ENCODE peak calls at places on chromosomes 1 and 21, in eight cellular contexts. B is kidney epithelial cell, X is adrenal gland, T is gastrocnemius medialis, V is upper lobe of right lung, J is lower lobe of right lung, U is esophagus muscularis mucosa, G is uterus. S is an unnamed sample. For H3K36me3, the result is how much of the 10 kb centered on the place peaks cover.

GRCh38 chr21:30234643-30235042 is 18.7 kb upstream of the CLDN8 start:
- DNase-seq in U (no peak), G (no peak), V (no peak), T (no peak), B (no peak), J (no peak), X (no peak), S (no peak)

GRCh38 chr1:178267646-178268094 is 173.8 kb downstream of the RASAL2 start:
- DNase-seq in B (peak), X (no peak), V (no peak), T (no peak), J (no peak), U (no peak), G (no peak), S (no peak)

GRCh38 chr21:46127239-46128105 is 27.9 kb downstream of the FTCD start:
- DNase-seq in T (no peak), V (peak), G (peak), X (no peak), J (peak), U (no peak), B (no peak), S (no peak)

GRCh38 chr1:71780681-71781080 is 501.7 kb downstream of the NEGR1 start:
- DNase-seq in X (no peak), T (no peak), G (no peak), B (no peak), V (no peak), J (no peak), U (no peak), S (no peak)

GRCh38 chr1:119652587-119652986 is 4.5 kb upstream of the ZNF697 start:
- DNase-seq in G (no peak), V (no peak), B (no peak), J (no peak), U (no peak), T (no peak), X (no peak), S (no peak)

GRCh38 chr1:235077571-235078479 is 50.8 kb downstream of the TOMM20 start:
- DNase-seq in J (peak), B (no peak), V (no peak), G (no peak), X (no peak), T (no peak), U (no peak), S (no peak)

GRCh38 chr1:173042806-173043205 is 7.9 kb downstream of the TNFSF18 start:
- DNase-seq in G (no peak), U (no peak), J (no peak), T (no peak), V (no peak), B (no peak), X (no peak), S (no peak)

GRCh38 chr1:3577711-3578432 is 33.4 kb downstream of the MEGF6 start:
- DNase-seq in U (no peak), V (no peak), X (no peak), T (no peak), J (no peak), G (no peak), B (no peak), S (no peak)

GRCh38 chr1:172452536-172453159 is 8.8 kb upstream of the PIGC start:
- DNase-seq in G (no peak), X (no peak), J (no peak), U (no peak), B (no peak), V (no peak), T (no peak), S (no peak)

GRCh38 chr1:209673631-209674417 is 1.4 kb upstream of the G0S2 start:
- DNase-seq in X (peak), V (no peak), B (no peak), T (peak), U (no peak), G (no peak), J (no peak), S (no peak)

GRCh38 chr1:91583326-91583755 is 82.7 kb downstream of the CDC7 start:
- DNase-seq in G (no peak), J (no peak), B (peak), T (no peak), U (peak), V (no peak), X (no peak), S (peak)

GRCh38 chr1:68346192-68346808 is 103.5 kb downstream of the RPE65 start:
- DNase-seq in T (no peak), X (no peak), V (no peak), J (no peak), G (no peak), B (no peak), U (no peak), S (no peak)

GRCh38 chr1:215076312-215076711 is 6.2 kb upstream of the KCNK2 start:
- DNase-seq in V (no peak), J (no peak), U (no peak), B (no peak), G (no peak), T (no peak), X (no peak), S (no peak)

GRCh38 chr1:214609692-214610091 is 6.7 kb downstream of the CENPF start:
- DNase-seq in V (no peak), B (no peak), J (no peak), X (no peak), G (no peak), U (no peak), T (no peak), S (no peak)

GRCh38 chr1:109993885-109994284 is 9.3 kb downstream of the AHCYL1 start:
- DNase-seq in T (no peak), J (no peak), X (no peak), G (no peak), B (no peak), V (no peak), U (no peak), S (no peak)

GRCh38 chr1:173210716-173211231 is 3.6 kb upstream of the TNFSF4 start:
- DNase-seq in X (no peak), V (no peak), U (no peak), G (no peak), B (no peak), T (no peak), J (no peak), S (no peak)

GRCh38 chr1:236141447-236142357 is 637 bp upstream of the GPR137B start:
- DNase-seq in U (no peak), X (no peak), V (no peak), T (no peak), G (peak), J (no peak), B (no peak), S (peak)

GRCh38 chr1:24417681-24418080 is 2.1 kb downstream of the NIPAL3 start:
- DNase-seq in J (no peak), G (no peak), B (no peak), V (no peak), U (no peak), X (no peak), T (no peak), S (no peak)

GRCh38 chr1:89836997-89837909 is 16.4 kb downstream of the LRRC8D start:
- DNase-seq in G (no peak), J (no peak), V (no peak), X (no peak), T (no peak), B (no peak), U (no peak), S (no peak)

GRCh38 chr1:73106931-73107330 is 824.6 kb upstream of the NEGR1 start:
- DNase-seq in B (no peak), X (no peak), T (no peak), V (no peak), U (no peak), G (no peak), J (no peak), S (no peak)

GRCh38 chr1:221188531-221188930 is 309.3 kb downstream of the HLX start:
- DNase-seq in U (no peak), J (no peak), G (no peak), X (no peak), V (no peak), T (no peak), B (no peak), S (no peak)
- H3K4me3 ChIP-seq in U (no peak), J (no peak), G (no peak), X (no peak), V (no peak), T (no peak), B (no peak), S (no peak)

DNA sequence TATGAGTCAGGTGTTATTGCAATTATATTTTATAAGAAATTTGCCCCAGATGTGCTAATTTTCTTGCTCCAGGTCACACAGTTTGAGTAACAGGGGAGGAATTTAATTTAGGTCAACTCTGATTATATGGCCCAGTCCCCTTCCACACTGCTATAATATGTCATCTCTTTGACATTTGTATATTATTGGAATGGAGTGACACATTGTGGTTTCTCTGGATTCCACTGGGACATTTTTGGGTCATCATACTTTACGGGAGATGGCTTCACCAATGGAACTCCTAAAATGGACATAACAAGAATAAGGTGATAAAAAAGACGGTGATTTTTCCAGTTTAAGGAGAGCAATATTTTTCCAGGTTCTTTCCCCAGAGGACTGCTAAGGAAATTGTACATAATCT is 191.2 kb downstream of the DISC1 start:
- DNase-seq in U (no peak), X (no peak), J (no peak), V (no peak), B (no peak), T (no peak), G (no peak), S (no peak)
- TF ChIP-seq CTCF in U (no peak), X (no peak), J (no peak), V (no peak), B (no peak), T (no peak), G (no peak), S (no peak)

GRCh38 chr1:165666152-165666551 is 32.2 kb downstream of the ALDH9A1 start:
- DNase-seq in T (no peak), B (no peak), V (no peak), G (no peak), U (no peak), X (no peak), J (no peak), S (peak)

GRCh38 chr1:165659581-165659895 is 28.5 kb downstream of the MGST3 start:
- DNase-seq in V (no peak), G (no peak), T (no peak), X (no peak), B (no peak), U (no peak), J (no peak), S (no peak)

GRCh38 chr1:165662186-165662585 is 31.2 kb downstream of the MGST3 start:
- DNase-seq in G (no peak), V (no peak), T (no peak), U (no peak), X (no peak), J (no peak), B (no peak), S (no peak)

DNA sequence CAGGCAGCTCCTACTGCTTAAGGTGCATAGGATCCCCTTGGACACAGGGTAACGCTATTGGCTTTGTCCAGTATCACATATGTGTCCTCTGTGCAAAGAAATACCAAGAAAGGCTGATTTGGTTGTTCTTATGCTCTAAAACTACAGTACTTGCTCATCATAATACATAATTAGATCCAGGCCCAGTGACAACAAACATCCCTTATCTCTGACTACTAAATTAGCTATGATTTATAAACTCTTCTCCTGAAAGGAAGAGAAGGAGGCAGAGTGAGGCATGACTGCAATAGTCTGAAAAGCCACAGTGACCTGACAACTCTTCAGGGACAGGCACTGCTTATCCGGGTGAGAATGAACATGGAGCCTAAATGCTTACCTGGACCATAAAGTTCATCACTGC is 30.7 kb downstream of the MGST3 start:
- DNase-seq in B (no peak), V (no peak), U (no peak), G (no peak), J (no peak), X (no peak), T (no peak), S (no peak)
- H3K36me3 ChIP-seq in B (under half), V (half or more), U (under half), G (under half), J (half or more), X (under half), T (under half), S (under half)

GRCh38 chr1:7960165-7960564 is 1.3 kb upstream of the PARK7 start:
- DNase-seq in G (no peak), J (no peak), X (peak), B (no peak), V (no peak), T (no peak), U (no peak), S (no peak)
- H3K4me3 ChIP-seq in G (peak), J (peak), X (no peak), B (no peak), V (peak), T (no peak), U (no peak), S (no peak)

DNA sequence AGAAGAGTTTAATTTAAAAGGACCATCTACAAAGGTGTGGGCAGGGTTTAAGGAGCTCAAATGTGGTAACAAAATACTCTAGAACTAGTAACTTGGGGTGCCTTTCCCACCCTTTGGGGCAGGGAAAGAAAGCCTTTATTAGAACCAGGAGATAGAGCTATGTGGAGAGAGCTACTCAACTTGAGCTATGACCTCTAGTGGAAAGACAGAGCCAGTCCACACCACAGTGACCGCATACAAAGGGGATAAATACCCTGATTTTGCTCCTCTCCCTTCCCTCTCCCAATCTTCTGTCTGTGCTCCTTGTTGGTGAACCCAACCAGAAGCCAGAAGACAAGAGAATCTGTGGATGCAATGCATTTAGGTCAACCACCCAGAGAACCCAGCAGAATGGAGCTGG is 54.4 kb upstream of the JAK1 start:
- DNase-seq in V (no peak), T (no peak), B (no peak), J (no peak), U (no peak), X (no peak), G (no peak), S (no peak)
- TF ChIP-seq CTCF in V (peak), T (peak), B (peak), J (peak), U (peak), X (no peak), G (no peak), S (peak)

GRCh38 chr1:147619741-147620140 is 50.6 kb downstream of the ACP6 start:
- DNase-seq in T (no peak), X (no peak), V (no peak), B (no peak), U (peak), G (no peak), J (no peak), S (no peak)
- H3K36me3 ChIP-seq in T (under half), X (under half), V (half or more), B (under half), U (half or more), G (under half), J (half or more), S (under half)

GRCh38 chr1:112502827-112503226 is 5.9 kb upstream of the WNT2B start:
- DNase-seq in V (no peak), G (no peak), J (no peak), T (no peak), U (no peak), X (no peak), B (no peak), S (no peak)
- H3K4me3 ChIP-seq in V (no peak), G (no peak), J (no peak), T (no peak), U (no peak), X (no peak), B (no peak), S (no peak)

DNA sequence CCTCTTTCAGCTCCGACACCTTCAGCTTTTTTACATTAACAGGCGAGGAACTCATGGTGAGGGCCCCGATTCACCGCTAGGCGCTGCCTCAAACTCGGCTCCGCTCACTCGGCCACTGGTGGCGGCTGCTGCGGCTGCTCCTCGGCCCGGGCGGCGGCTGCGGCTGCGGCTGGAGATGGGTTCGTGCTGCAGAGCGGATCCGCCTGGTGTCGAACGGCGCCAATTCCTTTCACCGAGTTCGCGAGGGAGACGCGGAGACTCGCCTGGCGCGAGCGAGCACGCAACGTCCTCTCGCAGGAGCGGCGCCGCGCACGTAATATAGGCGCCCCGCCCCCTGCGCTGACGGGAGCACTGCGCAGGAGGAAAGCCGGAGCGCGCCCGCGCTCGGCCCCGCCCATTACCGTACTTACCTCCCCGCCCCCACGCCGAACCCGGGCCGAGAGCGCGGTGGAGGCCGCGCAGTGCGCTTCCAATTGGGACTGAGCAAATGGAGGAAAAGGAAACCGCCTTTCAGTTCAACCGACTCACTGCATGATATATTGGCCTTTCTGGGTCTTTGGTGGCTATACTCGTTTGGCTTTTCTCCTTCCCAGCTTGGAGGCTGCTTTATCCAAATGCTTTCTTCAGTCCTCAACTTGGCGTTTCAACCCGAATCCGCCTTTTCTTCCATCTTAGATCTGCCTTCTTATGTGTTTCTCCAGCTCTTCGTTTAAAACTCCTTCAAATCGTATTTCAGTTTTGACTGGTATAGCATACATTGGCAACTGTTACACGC is at the start of gene HNRNPU:
- DNase-seq in G (peak), J (peak), U (peak), X (peak), V (peak), B (peak), T (peak), S (peak)
- TF ChIP-seq CTCF in G (peak), J (peak), U (peak), X (no peak), V (peak), B (peak), T (peak), S (peak)

DNA sequence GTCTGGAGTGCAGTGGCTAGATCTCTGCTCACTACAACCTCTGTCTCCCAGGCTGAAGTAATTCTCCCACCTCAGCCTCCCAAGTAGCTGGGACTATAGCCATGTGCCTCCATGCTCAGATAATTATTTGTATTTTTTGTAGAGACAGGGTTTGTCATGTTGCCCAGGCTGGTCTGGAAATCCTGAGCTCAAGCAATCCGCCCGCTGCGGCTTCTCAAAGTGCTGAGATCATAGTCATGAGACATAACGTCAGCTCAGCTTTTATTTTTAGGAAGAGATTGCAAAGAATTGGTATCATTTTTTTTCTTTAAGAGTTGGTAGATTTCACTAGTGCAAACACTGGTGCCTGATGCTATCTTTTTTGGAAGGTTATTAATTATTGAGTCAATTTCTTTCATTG is 244.9 kb downstream of the DSCAM start:
- DNase-seq in U (no peak), T (no peak), J (no peak), G (no peak), X (no peak), B (no peak), V (no peak), S (no peak)
- H3K36me3 ChIP-seq in U (under half), T (under half), J (under half), G (under half), X (under half), B (under half), V (under half), S (under half)

S was measured in BJ.